ENCODE peak calls at places on chromosomes 16 and 17, in nine cellular contexts. L is activated naive CD8-positive, alpha-beta T cell treated with anti-CD3 and anti-CD28 coated beads, Interleukin-2, amount 10 ng/mL, durations not matched to agents 7 days and 5 days; Y is left cardiac atrium; A is CD8-positive, alpha-beta T cell; T is pancreas; K is heart right ventricle; Z is activated T-cell treated with anti-CD3 and anti-CD28 coated beads, Interleukin-2, amount 50 U/mL, for 72 hours; W is HCT116; O is activated CD8-positive, alpha-beta T cell treated with anti-CD3 and anti-CD28 coated beads, Interleukin-2, amount 10 ng/mL, durations not matched to agents 7 days and 5 days. F is an unnamed sample.

GRCh38 chr16:73231969-73232554 is 184.1 kb upstream of the ZFHX3 start:
- ATAC-seq in T (peak; percentile 31), K (no peak), Y (no peak), W (peak; percentile 26), Z (no peak), L (no peak), A (no peak), O (no peak), F (no peak)

GRCh38 chr17:4444782-4445473 is 11.2 kb downstream of the SPNS3 start:
- ATAC-seq in L (no peak), Y (peak; percentile 77), T (peak; percentile 91), K (peak; percentile 90), O (no peak), Z (no peak), A (no peak), W (peak; percentile 70), F (no peak)

GRCh38 chr17:78031435-78031834 is 72.9 kb downstream of the TNRC6C start:
- ATAC-seq in L (no peak), A (no peak), O (no peak), Z (no peak), W (no peak), Y (no peak), T (no peak), K (no peak), F (no peak)

GRCh38 chr17:59754547-59754946 is 47.1 kb downstream of the VMP1 start:
- ATAC-seq in O (peak; percentile 47), T (peak; percentile 37), L (peak; percentile 51), A (peak; percentile 15), W (peak; percentile 73), Z (peak; percentile 72), K (no peak), Y (peak; percentile 61), F (no peak)

GRCh38 chr16:81497690-81498089 is 53.1 kb downstream of the CMIP start:
- ATAC-seq in O (peak; percentile 16), T (no peak), Z (no peak), W (no peak), L (peak; percentile 21), A (no peak), Y (no peak), K (peak; percentile 12), F (no peak)

GRCh38 chr17:4389079-4389478 is 22.6 kb upstream of the UBE2G1 start:
- ATAC-seq in Z (no peak), L (no peak), K (no peak), O (no peak), T (no peak), A (no peak), W (peak; percentile 78), Y (no peak), F (no peak)

GRCh38 chr16:26992661-26993365 is 73.9 kb upstream of the C16orf82 start:
- ATAC-seq in A (no peak), K (no peak), Y (no peak), T (no peak), Z (no peak), W (no peak), O (no peak), L (no peak), F (no peak)

GRCh38 chr16:1326380-1326779 is 7.1 kb upstream of the BAIAP3 start:
- ATAC-seq in O (no peak), T (no peak), Y (no peak), Z (no peak), L (no peak), A (no peak), W (no peak), K (no peak), F (no peak)

GRCh38 chr17:55873017-55873758 is 122.3 kb downstream of the PCTP start:
- ATAC-seq in W (no peak), Y (no peak), Z (no peak), T (no peak), L (no peak), K (no peak), O (no peak), A (no peak), F (no peak)

GRCh38 chr16:10646581-10647263 is 48.0 kb downstream of the TEKT5 start:
- ATAC-seq in L (no peak), T (peak; percentile 80), Z (no peak), K (no peak), W (no peak), O (no peak), A (no peak), Y (no peak), F (no peak)

GRCh38 chr17:28871056-28871579 is 16.3 kb downstream of the ERAL1 start:
- ATAC-seq in L (peak; percentile 100), K (no peak), Y (no peak), W (no peak), O (peak; percentile 99), Z (peak; percentile 84), T (no peak), A (peak; percentile 97), F (no peak)

GRCh38 chr17:37718383-37719048 is 26.3 kb downstream of the HNF1B start:
- ATAC-seq in W (no peak), T (no peak), A (no peak), Z (no peak), K (no peak), O (no peak), Y (no peak), L (no peak), F (no peak)

GRCh38 chr17:53061446-53061845 is 761.3 kb upstream of the KIF2B start:
- ATAC-seq in A (no peak), Y (no peak), O (no peak), Z (no peak), W (no peak), K (no peak), T (no peak), L (no peak), F (no peak)

GRCh38 chr17:82003411-82004381 is 19.0 kb downstream of the CENPX start:
- ATAC-seq in Z (peak; percentile 59), A (no peak), T (peak; percentile 63), L (no peak), K (peak; percentile 33), W (peak; percentile 86), O (no peak), Y (peak; percentile 79), F (peak; percentile 92)

GRCh38 chr17:364308-364707 is 11.7 kb upstream of the RPH3AL start:
- ATAC-seq in Z (no peak), K (no peak), Y (peak; percentile 26), T (peak; percentile 26), W (no peak), O (no peak), L (no peak), A (no peak), F (no peak)

GRCh38 chr16:83969771-83970429 is 1.9 kb downstream of the NECAB2 start:
- ATAC-seq in L (no peak), O (no peak), K (no peak), Z (no peak), T (peak; percentile 20), Y (no peak), W (no peak), A (no peak), F (no peak)

GRCh38 chr17:50835563-50836231 is at the start of gene WFIKKN2:
- ATAC-seq in L (no peak), W (no peak), O (no peak), A (no peak), K (peak; percentile 2), Z (no peak), Y (peak; percentile 15), T (no peak), F (no peak)

GRCh38 chr16:56888806-56889205 is 23.8 kb downstream of the SLC12A3 start:
- ATAC-seq in K (no peak), L (no peak), Z (no peak), O (no peak), Y (no peak), A (no peak), T (no peak), W (peak; percentile 23), F (no peak)

GRCh38 chr17:19812407-19812806 is 55.3 kb downstream of the ULK2 start:
- ATAC-seq in A (no peak), L (no peak), K (no peak), T (no peak), Z (no peak), Y (no peak), W (peak; percentile 64), O (no peak), F (no peak)

GRCh38 chr17:61416211-61416539 is 16.5 kb downstream of the TBX2 start:
- ATAC-seq in Z (no peak), T (no peak), W (no peak), Y (no peak), K (no peak), O (no peak), A (no peak), L (no peak), F (no peak)

GRCh38 chr17:38339891-38340290 is 3.9 kb downstream of the GPR179 start:
- ATAC-seq in O (no peak), W (no peak), T (no peak), L (no peak), K (no peak), Z (no peak), A (no peak), Y (no peak), F (no peak)

GRCh38 chr16:47561286-47561685 is 100.2 kb downstream of the PHKB start:
- ATAC-seq in K (no peak), W (no peak), A (no peak), L (no peak), Y (no peak), Z (no peak), O (no peak), T (no peak), F (no peak)

GRCh38 chr16:75097191-75097761 is 19.3 kb downstream of the LDHD start:
- ATAC-seq in W (no peak), K (no peak), Z (no peak), T (no peak), Y (no peak), O (no peak), L (no peak), A (no peak), F (no peak)

GRCh38 chr17:63086483-63087185 is 120.6 kb downstream of the TANC2 start:
- ATAC-seq in W (no peak), Y (no peak), L (no peak), O (no peak), T (no peak), K (no peak), A (no peak), Z (no peak), F (no peak)

GRCh38 chr17:39755550-39756375 is 18.0 kb downstream of the GRB7 start:
- ATAC-seq in A (peak; percentile 16), W (no peak), O (peak; percentile 5), K (no peak), Y (no peak), T (no peak), Z (no peak), L (no peak), F (no peak)

GRCh38 chr16:56549744-56550385 is 15.0 kb upstream of the MT4 start:
- ATAC-seq in L (no peak), K (no peak), W (no peak), Y (no peak), A (no peak), O (no peak), Z (peak; percentile 78), T (no peak), F (no peak)